ENCODE peak calls at places on chromosomes 2 and 18, in ten cellular contexts. One of them, this sample, is unnamed.

GRCh38 chr2:236402016-236402784 is 138.0 kb upstream of the ASB18 start:
- DNase-seq in IMR-90: no peak
- DNase-seq in thyroid gland: no peak
- DNase-seq in dorsolateral prefrontal cortex: no peak
- DNase-seq in A549: no peak
- DNase-seq in mucosa of descending colon: no peak
- DNase-seq in astrocyte of the cerebellum: no peak
- DNase-seq in fibroblast of mammary gland: no peak
- DNase-seq in BE2C: no peak
- DNase-seq in AG04449: no peak
- DNase-seq in this sample: no peak

GRCh38 chr18:46343940-46344372 is 239.8 kb downstream of the HAUS1 start:
- DNase-seq in AG04449: no peak
- DNase-seq in IMR-90: no peak
- DNase-seq in thyroid gland: peak; percentile 78
- DNase-seq in A549: no peak
- DNase-seq in fibroblast of mammary gland: no peak
- DNase-seq in mucosa of descending colon: no peak
- DNase-seq in dorsolateral prefrontal cortex: peak; percentile 22
- DNase-seq in BE2C: no peak
- DNase-seq in astrocyte of the cerebellum: no peak
- DNase-seq in this sample: peak; percentile 50

GRCh38 chr2:179614121-179614520 is 247.3 kb downstream of the ZNF385B start:
- DNase-seq in thyroid gland: no peak
- DNase-seq in BE2C: no peak
- DNase-seq in mucosa of descending colon: no peak
- DNase-seq in astrocyte of the cerebellum: no peak
- DNase-seq in dorsolateral prefrontal cortex: no peak
- DNase-seq in AG04449: no peak
- DNase-seq in A549: no peak
- DNase-seq in fibroblast of mammary gland: no peak
- DNase-seq in IMR-90: peak; percentile 40
- DNase-seq in this sample: no peak

GRCh38 chr18:36769611-36770314 is 59.0 kb downstream of the TPGS2 start:
- DNase-seq in AG04449: no peak
- DNase-seq in BE2C: peak; percentile 46
- DNase-seq in dorsolateral prefrontal cortex: no peak
- DNase-seq in IMR-90: no peak
- DNase-seq in fibroblast of mammary gland: no peak
- DNase-seq in astrocyte of the cerebellum: no peak
- DNase-seq in mucosa of descending colon: peak; percentile 23
- DNase-seq in A549: peak; percentile 22
- DNase-seq in thyroid gland: peak; percentile 7
- DNase-seq in this sample: peak; percentile 49

GRCh38 chr2:147156970-147157369 is 687.9 kb upstream of the ACVR2A start:
- DNase-seq in IMR-90: no peak
- DNase-seq in dorsolateral prefrontal cortex: no peak
- DNase-seq in fibroblast of mammary gland: no peak
- DNase-seq in BE2C: no peak
- DNase-seq in thyroid gland: no peak
- DNase-seq in mucosa of descending colon: no peak
- DNase-seq in AG04449: no peak
- DNase-seq in A549: no peak
- DNase-seq in astrocyte of the cerebellum: no peak
- DNase-seq in this sample: no peak

GRCh38 chr2:212282596-212283330 is 255.8 kb downstream of the ERBB4 start:
- DNase-seq in AG04449: no peak
- DNase-seq in IMR-90: no peak
- DNase-seq in fibroblast of mammary gland: no peak
- DNase-seq in dorsolateral prefrontal cortex: no peak
- DNase-seq in mucosa of descending colon: no peak
- DNase-seq in A549: no peak
- DNase-seq in astrocyte of the cerebellum: peak; percentile 24
- DNase-seq in thyroid gland: peak; percentile 39
- DNase-seq in BE2C: no peak
- DNase-seq in this sample: no peak

GRCh38 chr2:37168217-37168981 is 11.6 kb upstream of the EIF2AK2 start:
- DNase-seq in astrocyte of the cerebellum: peak; percentile 16
- DNase-seq in BE2C: peak; percentile 34
- DNase-seq in AG04449: no peak
- DNase-seq in IMR-90: peak; percentile 55
- DNase-seq in thyroid gland: peak; percentile 8
- DNase-seq in fibroblast of mammary gland: peak; percentile 56
- DNase-seq in A549: peak; percentile 78
- DNase-seq in mucosa of descending colon: peak; percentile 31
- DNase-seq in dorsolateral prefrontal cortex: no peak
- DNase-seq in this sample: peak; percentile 44

GRCh38 chr18:23301971-23302370 is 151.1 kb upstream of the RIOK3 start:
- DNase-seq in mucosa of descending colon: no peak
- DNase-seq in fibroblast of mammary gland: no peak
- DNase-seq in thyroid gland: peak; percentile 64
- DNase-seq in BE2C: no peak
- DNase-seq in dorsolateral prefrontal cortex: no peak
- DNase-seq in A549: no peak
- DNase-seq in IMR-90: no peak
- DNase-seq in AG04449: no peak
- DNase-seq in astrocyte of the cerebellum: no peak
- DNase-seq in this sample: no peak

GRCh38 chr2:191333911-191334357 is 88.7 kb downstream of the MYO1B start:
- DNase-seq in BE2C: no peak
- DNase-seq in astrocyte of the cerebellum: peak; percentile 85
- DNase-seq in mucosa of descending colon: no peak
- DNase-seq in thyroid gland: no peak
- DNase-seq in AG04449: peak; percentile 93
- DNase-seq in IMR-90: peak; percentile 92
- DNase-seq in fibroblast of mammary gland: peak; percentile 97
- DNase-seq in dorsolateral prefrontal cortex: no peak
- DNase-seq in A549: no peak
- DNase-seq in this sample: no peak

DNA sequence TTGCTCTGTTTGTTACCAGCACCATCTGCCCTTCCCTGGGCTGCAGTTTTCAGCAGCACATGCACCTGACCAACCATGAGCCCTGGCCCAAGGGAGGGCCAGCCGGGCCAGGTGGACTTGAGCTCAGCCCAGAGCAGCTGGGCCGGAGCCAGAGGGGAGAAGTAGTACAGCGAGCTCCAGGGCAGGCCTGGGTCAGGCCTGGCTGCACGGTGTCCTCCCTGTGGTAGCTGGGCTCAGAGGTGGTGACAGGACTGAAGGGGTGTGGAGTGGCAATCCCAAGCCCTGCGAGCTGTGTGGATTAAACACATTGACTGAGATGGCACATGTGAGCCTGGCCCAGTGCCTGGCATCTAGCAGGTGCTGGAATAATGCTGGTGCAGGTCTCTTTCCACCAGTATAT is 222.2 kb downstream of the GLI2 start:
- DNase-seq in mucosa of descending colon: no peak
- DNase-seq in AG04449: no peak
- DNase-seq in fibroblast of mammary gland: no peak
- DNase-seq in thyroid gland: peak; percentile 73
- DNase-seq in A549: no peak
- DNase-seq in dorsolateral prefrontal cortex: no peak
- DNase-seq in IMR-90: no peak
- DNase-seq in astrocyte of the cerebellum: no peak
- DNase-seq in BE2C: no peak
- DNase-seq in this sample: no peak
- TF ChIP-seq CTCF in mucosa of descending colon: no peak
- TF ChIP-seq CTCF in AG04449: no peak
- TF ChIP-seq CTCF in fibroblast of mammary gland: no peak
- TF ChIP-seq CTCF in thyroid gland: no peak
- TF ChIP-seq CTCF in A549: no peak
- TF ChIP-seq CTCF in dorsolateral prefrontal cortex: no peak
- TF ChIP-seq CTCF in IMR-90: no peak
- TF ChIP-seq CTCF in astrocyte of the cerebellum: no peak
- TF ChIP-seq CTCF in BE2C: no peak
- TF ChIP-seq CTCF in this sample: no peak

DNA sequence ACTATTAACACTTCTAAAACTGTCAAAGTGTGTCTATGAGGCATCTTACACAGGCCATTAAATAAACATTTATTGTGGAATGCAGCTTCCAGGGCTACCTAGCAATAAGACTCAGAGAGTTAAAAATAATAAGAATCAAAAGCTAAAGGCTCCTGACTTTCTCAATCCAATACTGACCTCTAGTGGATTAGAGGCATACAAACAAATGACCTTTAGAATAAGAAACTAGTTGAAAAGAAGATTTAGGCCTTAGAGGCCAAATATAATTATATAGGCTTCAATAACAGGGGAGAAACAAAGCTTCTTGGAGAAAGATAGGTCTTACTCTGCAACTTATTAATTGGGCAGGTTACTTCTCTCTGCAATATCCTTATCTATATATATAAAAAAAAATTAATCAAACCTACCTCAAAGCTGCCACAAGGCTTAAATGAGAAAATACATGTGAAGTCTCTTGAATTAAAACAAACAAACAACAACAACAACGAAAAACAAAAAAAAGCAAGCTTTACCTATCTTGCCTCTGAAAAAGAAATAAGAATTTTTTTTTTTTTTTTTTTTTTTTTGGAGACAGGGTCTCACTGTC is 246.1 kb downstream of the EXOC6B start:
- DNase-seq in mucosa of descending colon: no peak
- DNase-seq in AG04449: no peak
- DNase-seq in thyroid gland: no peak
- DNase-seq in dorsolateral prefrontal cortex: no peak
- DNase-seq in astrocyte of the cerebellum: peak; percentile 35
- DNase-seq in BE2C: no peak
- DNase-seq in IMR-90: peak; percentile 64
- DNase-seq in A549: no peak
- DNase-seq in fibroblast of mammary gland: peak; percentile 64
- DNase-seq in this sample: no peak
- TF ChIP-seq CTCF in mucosa of descending colon: no peak
- TF ChIP-seq CTCF in AG04449: peak; percentile 33
- TF ChIP-seq CTCF in thyroid gland: peak; percentile 67
- TF ChIP-seq CTCF in dorsolateral prefrontal cortex: peak; percentile 69
- TF ChIP-seq CTCF in astrocyte of the cerebellum: peak; percentile 41
- TF ChIP-seq CTCF in BE2C: peak; percentile 40
- TF ChIP-seq CTCF in IMR-90: peak; percentile 75
- TF ChIP-seq CTCF in A549: peak; percentile 97
- TF ChIP-seq CTCF in fibroblast of mammary gland: peak; percentile 63
- TF ChIP-seq CTCF in this sample: peak; percentile 46

DNA sequence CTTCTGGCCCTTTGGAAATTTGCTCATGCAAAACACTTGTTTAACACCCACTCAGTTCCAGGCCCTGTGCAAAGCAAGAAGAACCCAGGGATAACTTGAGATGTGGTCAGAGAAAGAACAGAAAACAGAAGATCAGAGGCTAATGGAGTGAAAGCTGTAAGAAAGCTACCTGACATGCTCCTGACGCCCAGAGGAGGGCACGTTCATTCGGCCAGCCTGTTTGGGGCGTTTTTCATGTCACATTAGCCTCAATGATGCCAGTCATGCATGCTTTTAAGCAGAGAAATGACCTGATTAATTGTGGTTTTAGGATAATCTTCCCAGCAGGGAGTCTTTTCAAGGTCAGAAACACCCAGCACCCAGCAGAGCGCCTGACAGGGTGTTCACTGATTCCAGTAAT is 319.9 kb downstream of the LRATD1 start:
- DNase-seq in thyroid gland: no peak
- DNase-seq in astrocyte of the cerebellum: no peak
- DNase-seq in A549: no peak
- DNase-seq in dorsolateral prefrontal cortex: no peak
- DNase-seq in AG04449: no peak
- DNase-seq in IMR-90: no peak
- DNase-seq in mucosa of descending colon: no peak
- DNase-seq in fibroblast of mammary gland: no peak
- DNase-seq in BE2C: no peak
- DNase-seq in this sample: no peak
- TF ChIP-seq CTCF in thyroid gland: no peak
- TF ChIP-seq CTCF in astrocyte of the cerebellum: no peak
- TF ChIP-seq CTCF in A549: no peak
- TF ChIP-seq CTCF in dorsolateral prefrontal cortex: no peak
- TF ChIP-seq CTCF in AG04449: no peak
- TF ChIP-seq CTCF in IMR-90: no peak
- TF ChIP-seq CTCF in mucosa of descending colon: no peak
- TF ChIP-seq CTCF in fibroblast of mammary gland: no peak
- TF ChIP-seq CTCF in BE2C: no peak
- TF ChIP-seq CTCF in this sample: no peak

GRCh38 chr2:2597712-2598111 is 266.6 kb upstream of the MYT1L start:
- DNase-seq in BE2C: no peak
- DNase-seq in A549: no peak
- DNase-seq in astrocyte of the cerebellum: no peak
- DNase-seq in dorsolateral prefrontal cortex: no peak
- DNase-seq in IMR-90: no peak
- DNase-seq in mucosa of descending colon: no peak
- DNase-seq in thyroid gland: no peak
- DNase-seq in fibroblast of mammary gland: no peak
- DNase-seq in AG04449: no peak
- DNase-seq in this sample: no peak

GRCh38 chr2:2599441-2599840 is 268.4 kb upstream of the MYT1L start:
- DNase-seq in BE2C: no peak
- DNase-seq in mucosa of descending colon: no peak
- DNase-seq in AG04449: no peak
- DNase-seq in fibroblast of mammary gland: no peak
- DNase-seq in A549: no peak
- DNase-seq in astrocyte of the cerebellum: no peak
- DNase-seq in thyroid gland: no peak
- DNase-seq in dorsolateral prefrontal cortex: no peak
- DNase-seq in IMR-90: no peak
- DNase-seq in this sample: no peak

DNA sequence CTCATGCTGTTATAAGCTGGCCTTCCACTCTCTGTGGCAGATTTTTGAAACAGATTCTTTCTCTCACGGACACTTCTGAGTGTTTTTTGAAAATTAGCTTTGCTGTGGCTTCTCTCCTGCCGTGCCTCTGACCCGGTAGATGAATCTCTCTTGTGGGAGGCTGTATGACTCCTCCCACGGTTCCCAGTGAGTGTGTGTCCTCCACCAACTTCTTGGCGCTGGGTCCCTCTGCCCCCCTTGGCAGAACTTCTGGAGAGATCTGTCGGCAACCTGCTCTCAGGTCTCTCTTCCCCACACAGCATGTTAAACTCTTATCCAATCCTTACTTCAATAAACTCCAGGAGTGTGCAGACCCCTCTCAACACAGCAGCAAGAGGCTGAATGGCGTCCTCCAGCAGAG is 269.4 kb upstream of the MYT1L start:
- DNase-seq in A549: no peak
- DNase-seq in fibroblast of mammary gland: no peak
- DNase-seq in astrocyte of the cerebellum: no peak
- DNase-seq in AG04449: no peak
- DNase-seq in dorsolateral prefrontal cortex: no peak
- DNase-seq in BE2C: no peak
- DNase-seq in thyroid gland: no peak
- DNase-seq in mucosa of descending colon: no peak
- DNase-seq in IMR-90: no peak
- DNase-seq in this sample: no peak
- TF ChIP-seq CTCF in A549: no peak
- TF ChIP-seq CTCF in fibroblast of mammary gland: no peak
- TF ChIP-seq CTCF in astrocyte of the cerebellum: no peak
- TF ChIP-seq CTCF in AG04449: no peak
- TF ChIP-seq CTCF in dorsolateral prefrontal cortex: no peak
- TF ChIP-seq CTCF in BE2C: no peak
- TF ChIP-seq CTCF in thyroid gland: no peak
- TF ChIP-seq CTCF in mucosa of descending colon: no peak
- TF ChIP-seq CTCF in IMR-90: no peak
- TF ChIP-seq CTCF in this sample: no peak